ENCODE peak calls at places on chromosomes 4 and X, in five cellular contexts. I is T-helper 9 cell, J is H7, M is HuH-7.5, Y is GM10248. P is an unnamed sample.

GRCh38 chr4:86944964-86945781 is 10.4 kb downstream of the AFF1 start:
- DNase-seq in I (no peak), J (no peak), M (no peak), Y (no peak), P (no peak)

GRCh38 chr4:21113496-21114213 is 413.4 kb downstream of the PACRGL start:
- DNase-seq in I (no peak), J (no peak), M (no peak), Y (no peak), P (no peak)

GRCh38 chrX:133813991-133814390 is 171.4 kb downstream of the GPC3 start:
- DNase-seq in I (no peak), J (no peak), M (no peak), Y (no peak), P (no peak)

GRCh38 chrX:37922926-37923325 is 75.6 kb upstream of the DYNLT3 start:
- DNase-seq in I (no peak), J (no peak), M (no peak), Y (no peak), P (no peak)

GRCh38 chrX:150365051-150365952 is 2.2 kb downstream of the MAMLD1 start:
- DNase-seq in I (peak), J (peak), M (no peak), Y (peak), P (peak)

GRCh38 chrX:102765794-102766193 is 45.3 kb downstream of the GPRASP3 start:
- DNase-seq in I (no peak), J (no peak), M (no peak), Y (no peak), P (no peak)

GRCh38 chrX:21990812-21991211 is 41.3 kb upstream of the PHEX start:
- DNase-seq in I (no peak), J (no peak), M (no peak), Y (no peak), P (no peak)

GRCh38 chr4:20445933-20446723 is 194.4 kb downstream of the SLIT2 start:
- DNase-seq in I (no peak), J (no peak), M (no peak), Y (no peak), P (peak)

GRCh38 chrX:28549839-28550238 is 37.4 kb upstream of the IL1RAPL1 start:
- DNase-seq in I (no peak), J (no peak), M (no peak), Y (no peak), P (no peak)

GRCh38 chr4:134243742-134244713 is 42.4 kb upstream of the PABPC4L start:
- DNase-seq in I (no peak), J (peak), M (no peak), Y (peak), P (no peak)

GRCh38 chr4:40322853-40323252 is 12.3 kb upstream of the CHRNA9 start:
- DNase-seq in I (no peak), J (no peak), M (no peak), Y (no peak), P (no peak)

GRCh38 chr4:7559316-7559715 is 124.6 kb upstream of the PSAPL1 start:
- DNase-seq in I (no peak), J (no peak), M (no peak), Y (no peak), P (no peak)

GRCh38 chrX:41066391-41066790 is 18.9 kb upstream of the USP9X start:
- DNase-seq in I (no peak), J (no peak), M (no peak), Y (no peak), P (no peak)

GRCh38 chr4:69823481-69824186 is 36.3 kb downstream of the SULT1E1 start:
- DNase-seq in I (peak), J (no peak), M (no peak), Y (no peak), P (peak)

GRCh38 chr4:3307060-3307459 is 14.2 kb downstream of the RGS12 start:
- DNase-seq in I (no peak), J (no peak), M (no peak), Y (no peak), P (no peak)

GRCh38 chrX:121869876-121870477 is 822.6 kb downstream of the GLUD2 start:
- DNase-seq in I (no peak), J (peak), M (no peak), Y (no peak), P (no peak)

GRCh38 chr4:81757706-81758105 is 286.0 kb upstream of the RASGEF1B start:
- DNase-seq in I (no peak), J (peak), M (no peak), Y (no peak), P (no peak)

GRCh38 chr4:185730387-185730786 is 81.6 kb downstream of the SORBS2 start:
- DNase-seq in I (no peak), J (no peak), M (no peak), Y (no peak), P (peak)

GRCh38 chr4:74133786-74134499 is 24.0 kb upstream of the MTHFD2L start:
- DNase-seq in I (peak), J (peak), M (no peak), Y (peak), P (peak)

GRCh38 chr4:110042540-110043517 is 130.1 kb downstream of the EGF start:
- DNase-seq in I (no peak), J (no peak), M (no peak), Y (no peak), P (no peak)

GRCh38 chr4:40848981-40849380 is 99.2 kb downstream of the NSUN7 start:
- DNase-seq in I (no peak), J (no peak), M (no peak), Y (no peak), P (no peak)